ENCODE peak calls at places on chromosomes 2 and 18, in eight cellular contexts. V, U, M, K, C, X, B and N are unnamed samples.

GRCh38 chr2:212892193-212892592 is 259.2 kb downstream of the IKZF2 start:
- DNase-seq in V (peak; percentile 29), U (no peak), M (no peak), K (peak; percentile 59), C (no peak), X (no peak), B (no peak), N (no peak)

GRCh38 chr18:25298853-25299274 is 53.1 kb downstream of the ZNF521 start:
- DNase-seq in V (no peak), U (no peak), M (no peak), K (peak; percentile 86), C (no peak), X (no peak), B (peak; percentile 25), N (no peak)

GRCh38 chr18:27619906-27620305 is 434.8 kb upstream of the CHST9 start:
- DNase-seq in V (peak; percentile 27), U (no peak), M (no peak), K (no peak), C (no peak), X (no peak), B (no peak), N (no peak)

GRCh38 chr2:113672297-113672696 is 45.2 kb downstream of the RABL2A start:
- DNase-seq in V (no peak), U (no peak), M (no peak), K (no peak), C (no peak), X (no peak), B (no peak), N (no peak)

GRCh38 chr18:48957136-48957535 is 6.4 kb upstream of the SMAD7 start:
- DNase-seq in V (no peak), U (no peak), M (peak; percentile 51), K (peak; percentile 44), C (no peak), X (no peak), B (no peak), N (no peak)

GRCh38 chr2:178870703-178871102 is 63.5 kb upstream of the TTN start:
- DNase-seq in V (no peak), U (no peak), M (no peak), K (peak; percentile 74), C (no peak), X (no peak), B (no peak), N (no peak)

GRCh38 chr2:9703085-9703641 is 72.4 kb upstream of the YWHAQ start:
- DNase-seq in V (no peak), U (peak; percentile 75), M (no peak), K (peak; percentile 94), C (peak; percentile 27), X (no peak), B (peak; percentile 39), N (no peak)

GRCh38 chr2:191885650-191886049 is 38.8 kb upstream of the CAVIN2 start:
- DNase-seq in V (no peak), U (no peak), M (no peak), K (no peak), C (no peak), X (no peak), B (no peak), N (no peak)

GRCh38 chr2:20067992-20068727 is 16.7 kb upstream of the LAPTM4A start:
- DNase-seq in V (no peak), U (no peak), M (no peak), K (peak; percentile 91), C (no peak), X (no peak), B (no peak), N (no peak)

GRCh38 chr2:216583157-216583556 is 50.1 kb upstream of the IGFBP2 start:
- DNase-seq in V (no peak), U (no peak), M (no peak), K (peak; percentile 70), C (no peak), X (no peak), B (no peak), N (no peak)

GRCh38 chr18:55582325-55582724 is 5.7 kb downstream of the TCF4 start:
- DNase-seq in V (no peak), U (no peak), M (no peak), K (no peak), C (no peak), X (no peak), B (no peak), N (no peak)

GRCh38 chr2:54479422-54479821 is 23.3 kb downstream of the SPTBN1 start:
- DNase-seq in V (no peak), U (no peak), M (no peak), K (peak; percentile 72), C (no peak), X (no peak), B (no peak), N (no peak)

GRCh38 chr18:44839239-44839666 is 158.6 kb downstream of the SETBP1 start:
- DNase-seq in V (peak; percentile 22), U (peak; percentile 48), M (peak; percentile 93), K (peak; percentile 57), C (peak; percentile 65), X (peak; percentile 74), B (no peak), N (peak; percentile 85)

GRCh38 chr2:98605076-98605475 is 3.2 kb downstream of the COA5 start:
- DNase-seq in V (no peak), U (no peak), M (no peak), K (no peak), C (no peak), X (no peak), B (no peak), N (no peak)

GRCh38 chr2:7703048-7703447 is 785.8 kb downstream of the RNF144A start:
- DNase-seq in V (no peak), U (no peak), M (no peak), K (peak; percentile 43), C (no peak), X (no peak), B (no peak), N (no peak)

GRCh38 chr2:7704296-7704865 is 787.2 kb downstream of the RNF144A start:
- DNase-seq in V (no peak), U (no peak), M (no peak), K (no peak), C (no peak), X (no peak), B (no peak), N (no peak)

GRCh38 chr2:7706791-7707190 is 789.6 kb downstream of the RNF144A start:
- DNase-seq in V (no peak), U (no peak), M (no peak), K (peak; percentile 56), C (no peak), X (no peak), B (no peak), N (no peak)

GRCh38 chr2:7701807-7702206 is 784.6 kb downstream of the RNF144A start:
- DNase-seq in V (no peak), U (no peak), M (no peak), K (no peak), C (no peak), X (no peak), B (no peak), N (no peak)

GRCh38 chr2:7703523-7704144 is 786.4 kb downstream of the RNF144A start:
- DNase-seq in V (no peak), U (no peak), M (no peak), K (no peak), C (no peak), X (no peak), B (no peak), N (no peak)
- H3K27ac ChIP-seq in V (no peak overlapping the region), U (no peak overlapping the region), M (no peak overlapping the region), K (no peak overlapping the region), C (no peak overlapping the region), X (no peak overlapping the region), B (no peak overlapping the region), N (no peak overlapping the region)

DNA sequence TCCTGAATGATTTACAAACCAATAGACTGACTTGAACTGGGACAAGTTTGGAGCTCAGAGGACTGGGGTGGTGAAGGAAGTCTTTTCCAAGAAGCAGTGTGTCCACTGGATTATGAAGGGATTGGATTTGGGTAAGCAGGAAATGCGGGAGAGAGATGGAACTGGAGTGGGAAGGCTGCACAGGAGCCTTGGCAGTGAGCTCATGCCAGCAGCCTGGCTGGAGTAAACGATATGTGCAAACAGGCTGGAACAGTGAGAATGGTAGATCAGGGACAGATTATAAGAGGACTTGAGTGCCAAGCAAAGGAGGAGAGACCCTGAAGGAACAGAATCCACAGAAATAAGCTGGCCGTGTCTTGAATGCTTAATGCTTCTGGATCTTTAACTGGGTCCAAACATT is 121.9 kb upstream of the GATA6 start:
- DNase-seq in V (no peak), U (no peak), M (no peak), K (no peak), C (no peak), X (peak; percentile 42), B (no peak), N (no peak)
- TF ChIP-seq CTCF in V (no peak), U (no peak), M (no peak), K (no peak), C (no peak), X (no peak), B (no peak), N (no peak)

DNA sequence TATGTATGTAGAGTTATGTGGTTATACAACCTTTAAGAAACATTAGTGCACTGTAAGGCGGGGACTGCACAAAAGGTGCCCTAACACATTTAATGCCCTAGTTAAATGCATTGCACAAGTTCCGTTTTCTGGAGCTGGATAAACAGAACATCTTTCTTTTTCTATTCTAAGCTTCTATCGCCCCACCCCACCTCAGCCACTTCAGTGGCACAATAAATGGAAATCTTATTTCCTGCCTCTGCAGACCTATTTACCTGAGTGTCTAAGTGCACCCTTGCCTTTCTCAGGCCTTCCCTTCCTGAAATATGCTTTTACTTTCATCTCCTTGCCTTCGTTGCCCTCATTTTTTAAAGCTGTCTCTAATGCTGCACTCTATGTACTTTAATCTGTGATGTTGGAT is 123.5 kb downstream of the TANC1 start:
- DNase-seq in V (no peak), U (peak; percentile 9), M (no peak), K (no peak), C (no peak), X (no peak), B (no peak), N (no peak)
- H3K27ac ChIP-seq in V (no peak overlapping the region), U (no peak overlapping the region), M (peak overlapping the region; percentile 67), K (peak overlapping the region; percentile 61), C (peak overlapping the region; percentile 43), X (peak overlapping the region; percentile 60), B (peak overlapping the region; percentile 86), N (peak overlapping the region; percentile 74)

GRCh38 chr2:11411768-11412448 is 54.1 kb downstream of the E2F6 start:
- DNase-seq in V (peak; percentile 68), U (no peak), M (no peak), K (no peak), C (no peak), X (peak; percentile 57), B (peak; percentile 30), N (no peak)
- TF ChIP-seq CTCF in V (peak; percentile 89), U (no peak), M (peak; percentile 71), K (peak; percentile 72), C (peak; percentile 83), X (peak; percentile 59), B (peak; percentile 91), N (peak; percentile 82)

GRCh38 chr2:238847841-238848565 is at the start of gene TWIST2:
- DNase-seq in V (no peak), U (no peak), M (no peak), K (peak; percentile 78), C (peak; percentile 72), X (peak; percentile 38), B (no peak), N (peak; percentile 92)
- H3K27ac ChIP-seq in V (no peak within 1 kb of the TSS), U (no peak within 1 kb of the TSS), M (peak within 1 kb of the TSS; percentile 29), K (peak within 1 kb of the TSS; percentile 38), C (peak within 1 kb of the TSS; percentile 23), X (peak within 1 kb of the TSS; percentile 83), B (no peak within 1 kb of the TSS), N (peak within 1 kb of the TSS; percentile 56)